ENCODE peak calls at places on chromosomes 13 and 19, in ten cellular contexts. X is adrenal gland, J is prostate gland, F is suprapubic skin, Z is upper lobe of left lung, V is thyroid gland, W is endothelial cell of umbilical vein, R is HepG2, C is heart left ventricle, G is transverse colon. T is an unnamed sample.

GRCh38 chr19:40739871-40740703 is 10.2 kb downstream of the ACTMAP start:
- DNase-seq in X (no peak), J (no peak), F (no peak), Z (peak; percentile 56), V (no peak), W (no peak), R (no peak), C (no peak), G (no peak), T (no peak)

GRCh38 chr19:48490980-48491792 is 20.4 kb downstream of the LMTK3 start:
- DNase-seq in X (no peak), J (no peak), F (no peak), Z (peak; percentile 83), V (peak; percentile 57), W (no peak), R (no peak), C (no peak), G (peak; percentile 66), T (no peak)

GRCh38 chr19:14768001-14768400 is 10.4 kb downstream of the ADGRE2 start:
- DNase-seq in X (peak; percentile 15), J (no peak), F (peak; percentile 37), Z (no peak), V (no peak), W (no peak), R (no peak), C (no peak), G (no peak), T (no peak)

GRCh38 chr13:90362718-90363117 is 984.8 kb upstream of the MIR17HG start:
- DNase-seq in X (no peak), J (no peak), F (no peak), Z (no peak), V (no peak), W (no peak), R (no peak), C (no peak), G (no peak), T (no peak)

GRCh38 chr13:22793598-22794134 is 387.1 kb upstream of the SGCG start:
- DNase-seq in X (no peak), J (no peak), F (no peak), Z (no peak), V (no peak), W (no peak), R (peak; percentile 99), C (no peak), G (no peak), T (no peak)

GRCh38 chr13:41813426-41813825 is 147.5 kb downstream of the VWA8 start:
- DNase-seq in X (no peak), J (no peak), F (no peak), Z (no peak), V (no peak), W (no peak), R (no peak), C (no peak), G (no peak), T (no peak)

GRCh38 chr19:47781590-47782318 is 3.3 kb downstream of the SELENOW start:
- DNase-seq in X (no peak), J (peak; percentile 21), F (no peak), Z (no peak), V (no peak), W (no peak), R (no peak), C (peak; percentile 65), G (no peak), T (peak; percentile 47)

GRCh38 chr13:71067164-71067815 is 799.7 kb downstream of the DACH1 start:
- DNase-seq in X (no peak), J (no peak), F (no peak), Z (no peak), V (no peak), W (peak; percentile 35), R (peak; percentile 0), C (no peak), G (no peak), T (no peak)

GRCh38 chr13:32036762-32037161 is 5.2 kb downstream of the FRY start:
- DNase-seq in X (no peak), J (no peak), F (no peak), Z (no peak), V (no peak), W (no peak), R (no peak), C (no peak), G (no peak), T (no peak)

GRCh38 chr19:30228113-30228725 is 144.0 kb upstream of the ZNF536 start:
- DNase-seq in X (peak; percentile 66), J (no peak), F (no peak), Z (no peak), V (peak; percentile 10), W (no peak), R (no peak), C (no peak), G (peak; percentile 13), T (no peak)

DNA sequence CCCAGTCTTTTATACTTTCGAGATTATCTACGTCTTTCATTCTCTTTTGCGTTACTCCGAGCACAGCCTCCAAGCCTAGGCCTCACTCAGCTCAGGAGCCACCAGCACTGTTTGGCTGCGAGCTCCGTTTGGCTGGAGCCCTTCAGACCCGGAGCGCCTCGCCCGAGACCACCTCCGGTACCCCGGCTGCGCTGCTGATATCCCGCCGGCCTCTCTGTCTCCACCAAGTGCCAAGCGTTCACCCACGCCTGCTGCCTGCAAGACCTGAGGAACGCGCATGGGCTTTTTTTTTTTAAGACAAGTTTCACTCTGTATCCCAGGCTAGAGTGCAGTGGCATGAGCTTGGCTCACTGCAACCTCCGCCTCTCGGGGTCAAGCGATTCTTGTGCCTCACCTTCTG is 14.1 kb upstream of the ZNF177 start:
- DNase-seq in X (no peak), J (no peak), F (no peak), Z (peak; percentile 41), V (no peak), W (no peak), R (no peak), C (no peak), G (no peak), T (no peak)
- H3K4me3 ChIP-seq in X (no peak overlapping the region), J (no peak overlapping the region), F (no peak overlapping the region), Z (no peak overlapping the region), V (no peak overlapping the region), W (no peak overlapping the region), R (no peak overlapping the region), C (no peak overlapping the region), G (no peak overlapping the region), T (no peak overlapping the region)

GRCh38 chr19:51138549-51138979 is 3.5 kb upstream of the SIGLEC7 start:
- DNase-seq in X (peak; percentile 76), J (no peak), F (no peak), Z (no peak), V (no peak), W (no peak), R (no peak), C (peak; percentile 73), G (peak; percentile 24), T (no peak)
- TF ChIP-seq POLR2A in X (no peak), J (no peak), F (no peak), Z (no peak), V (no peak), W (no peak), R (no peak), C (no peak), G (no peak), T (no peak)

DNA sequence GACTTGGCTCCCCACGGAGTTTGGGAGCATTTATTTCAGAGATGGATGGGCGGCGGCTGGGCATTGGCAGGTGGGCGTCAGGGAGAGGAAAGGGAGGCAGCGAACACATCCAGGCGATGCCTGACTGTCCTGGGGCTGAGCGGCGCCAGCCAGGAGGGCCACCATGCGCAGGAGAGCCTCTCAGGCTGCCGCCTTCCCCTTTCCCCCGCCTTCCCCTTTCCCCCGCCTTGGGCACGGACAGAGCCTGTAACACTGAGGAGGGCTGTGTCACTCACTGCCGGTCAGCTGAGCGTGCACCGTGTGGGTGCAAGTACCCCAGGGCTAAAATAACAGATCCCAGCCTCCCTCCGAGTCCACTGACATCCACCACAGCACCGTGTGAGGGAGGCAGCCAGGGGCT is 11.4 kb downstream of the MCF2L start:
- DNase-seq in X (peak; percentile 65), J (no peak), F (no peak), Z (peak; percentile 54), V (peak; percentile 69), W (no peak), R (no peak), C (no peak), G (no peak), T (no peak)
- H3K4me3 ChIP-seq in X (no peak overlapping the region), J (peak overlapping the region; percentile 15), F (peak overlapping the region; percentile 37), Z (peak overlapping the region; percentile 45), V (peak overlapping the region; percentile 17), W (no peak overlapping the region), R (no peak overlapping the region), C (peak overlapping the region; percentile 67), G (no peak overlapping the region), T (peak overlapping the region; percentile 45)

GRCh38 chr19:2476451-2477140 is 669 bp downstream of the GADD45B start:
- DNase-seq in X (peak; percentile 75), J (no peak), F (no peak), Z (peak; percentile 88), V (peak; percentile 42), W (peak; percentile 66), R (no peak), C (peak; percentile 64), G (peak; percentile 67), T (no peak)
- TF ChIP-seq POLR2A in X (no peak), J (no peak), F (no peak), Z (no peak), V (no peak), W (no peak), R (no peak), C (no peak), G (no peak), T (no peak)

GRCh38 chr19:50465000-50465399 is 11.3 kb upstream of the EMC10 start:
- DNase-seq in X (no peak), J (no peak), F (no peak), Z (no peak), V (no peak), W (no peak), R (peak; percentile 15), C (peak; percentile 2), G (no peak), T (no peak)
- H3K4me3 ChIP-seq in X (no peak overlapping the region), J (no peak overlapping the region), F (no peak overlapping the region), Z (no peak overlapping the region), V (no peak overlapping the region), W (no peak overlapping the region), R (peak overlapping the region; percentile 32), C (no peak overlapping the region), G (no peak overlapping the region), T (no peak overlapping the region)

GRCh38 chr19:41877490-41877876 is 404 bp downstream of the CD79A start:
- DNase-seq in X (no peak), J (no peak), F (no peak), Z (no peak), V (no peak), W (no peak), R (no peak), C (no peak), G (peak; percentile 37), T (no peak)
- TF ChIP-seq POLR2A in X (no peak), J (no peak), F (no peak), Z (no peak), V (no peak), W (no peak), R (no peak), C (no peak), G (no peak), T (no peak)

DNA sequence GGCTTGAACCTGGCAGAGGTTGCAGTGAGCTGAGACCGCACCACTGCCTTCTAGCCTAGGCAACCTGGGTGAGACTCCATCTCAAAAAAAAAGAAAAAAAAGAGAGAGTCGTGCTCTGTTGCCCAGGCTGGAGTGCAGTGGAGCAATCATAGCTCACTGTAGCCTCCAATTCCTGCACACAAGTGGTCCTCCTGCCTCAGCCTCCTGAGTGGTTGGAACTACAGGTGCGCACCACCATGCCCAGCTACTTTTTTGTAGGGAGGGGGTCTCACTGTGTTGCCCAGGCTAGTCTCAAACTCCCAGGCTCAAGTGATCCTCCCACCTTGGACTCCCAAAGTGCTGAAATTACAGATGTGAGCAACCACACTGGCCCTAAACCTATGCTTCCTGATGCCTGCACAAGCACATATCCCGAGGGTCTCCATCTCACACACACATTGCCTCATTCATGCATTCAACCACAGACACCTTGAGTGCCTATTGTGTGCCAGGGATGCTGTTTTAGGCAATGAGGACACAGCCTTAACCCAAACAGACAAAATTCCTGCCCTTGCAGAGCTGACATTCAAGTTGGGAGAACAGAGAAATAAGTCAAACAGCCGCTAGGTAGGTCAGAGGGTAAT is 2.2 kb downstream of the ANGPTL6 start:
- DNase-seq in X (no peak), J (no peak), F (no peak), Z (no peak), V (no peak), W (no peak), R (no peak), C (no peak), G (no peak), T (no peak)
- H3K4me3 ChIP-seq in X (no peak overlapping the region), J (no peak overlapping the region), F (no peak overlapping the region), Z (no peak overlapping the region), V (no peak overlapping the region), W (no peak overlapping the region), R (no peak overlapping the region), C (no peak overlapping the region), G (no peak overlapping the region), T (no peak overlapping the region)